ENCODE peak calls at places on chromosomes 11 and 22, in six cellular contexts. One of them, this sample, is unnamed.

GRCh38 chr11:124763156-124763947 is 1.3 kb upstream of the ESAM start:
- DNase-seq in HCT116: peak; percentile 61
- DNase-seq in endothelial cell: peak; percentile 93
- DNase-seq in H1: peak; percentile 95
- DNase-seq in cardiac fibroblast: peak; percentile 78
- DNase-seq in lower lobe of right lung: peak; percentile 93
- DNase-seq in this sample: peak; percentile 33

GRCh38 chr11:129855086-129855485 is 39.4 kb downstream of the TMEM45B start:
- DNase-seq in HCT116: no peak
- DNase-seq in endothelial cell: no peak
- DNase-seq in H1: no peak
- DNase-seq in cardiac fibroblast: no peak
- DNase-seq in lower lobe of right lung: no peak
- DNase-seq in this sample: no peak

GRCh38 chr11:62791501-62792192 is at the start of gene TMEM223:
- DNase-seq in HCT116: peak; percentile 47
- DNase-seq in endothelial cell: peak; percentile 83
- DNase-seq in H1: peak; percentile 92
- DNase-seq in cardiac fibroblast: peak; percentile 85
- DNase-seq in lower lobe of right lung: peak; percentile 93
- DNase-seq in this sample: peak; percentile 71

GRCh38 chr11:66967670-66968425 is 7.3 kb upstream of the C11orf86 start:
- DNase-seq in HCT116: no peak
- DNase-seq in endothelial cell: no peak
- DNase-seq in H1: no peak
- DNase-seq in cardiac fibroblast: peak; percentile 90
- DNase-seq in lower lobe of right lung: no peak
- DNase-seq in this sample: peak; percentile 73

GRCh38 chr22:44928711-44929347 is 81.0 kb downstream of the PHF21B start:
- DNase-seq in HCT116: no peak
- DNase-seq in endothelial cell: no peak
- DNase-seq in H1: no peak
- DNase-seq in cardiac fibroblast: no peak
- DNase-seq in lower lobe of right lung: peak; percentile 32
- DNase-seq in this sample: no peak

GRCh38 chr11:113581713-113582112 is 106.5 kb upstream of the DRD2 start:
- DNase-seq in HCT116: no peak
- DNase-seq in endothelial cell: no peak
- DNase-seq in H1: peak; percentile 10
- DNase-seq in cardiac fibroblast: no peak
- DNase-seq in lower lobe of right lung: no peak
- DNase-seq in this sample: no peak

GRCh38 chr11:64655901-64656601 is 65.0 kb downstream of the SLC22A12 start:
- DNase-seq in HCT116: no peak
- DNase-seq in endothelial cell: no peak
- DNase-seq in H1: no peak
- DNase-seq in cardiac fibroblast: peak; percentile 64
- DNase-seq in lower lobe of right lung: no peak
- DNase-seq in this sample: no peak

GRCh38 chr22:49721211-49721763 is 106.4 kb downstream of the BRD1 start:
- DNase-seq in HCT116: no peak
- DNase-seq in endothelial cell: no peak
- DNase-seq in H1: no peak
- DNase-seq in cardiac fibroblast: no peak
- DNase-seq in lower lobe of right lung: no peak
- DNase-seq in this sample: no peak

GRCh38 chr11:86151188-86152005 is 82.5 kb upstream of the PICALM start:
- DNase-seq in HCT116: no peak
- DNase-seq in endothelial cell: no peak
- DNase-seq in H1: no peak
- DNase-seq in cardiac fibroblast: peak; percentile 54
- DNase-seq in lower lobe of right lung: no peak
- DNase-seq in this sample: peak; percentile 23

GRCh38 chr22:23402275-23403151 is 177.6 kb downstream of the IGLL1 start:
- DNase-seq in HCT116: peak; percentile 66
- DNase-seq in endothelial cell: peak; percentile 82
- DNase-seq in H1: peak; percentile 82
- DNase-seq in cardiac fibroblast: peak; percentile 56
- DNase-seq in lower lobe of right lung: peak; percentile 79
- DNase-seq in this sample: peak; percentile 38

GRCh38 chr11:110763249-110764011 is 51.2 kb upstream of the ARHGAP20 start:
- DNase-seq in HCT116: no peak
- DNase-seq in endothelial cell: no peak
- DNase-seq in H1: no peak
- DNase-seq in cardiac fibroblast: peak; percentile 57
- DNase-seq in lower lobe of right lung: no peak
- DNase-seq in this sample: peak; percentile 19

GRCh38 chr11:22337571-22338464 is at the start of gene SLC17A6:
- DNase-seq in HCT116: no peak
- DNase-seq in endothelial cell: peak; percentile 67
- DNase-seq in H1: peak; percentile 77
- DNase-seq in cardiac fibroblast: peak; percentile 24
- DNase-seq in lower lobe of right lung: no peak
- DNase-seq in this sample: no peak

GRCh38 chr22:28629420-28630184 is 50.0 kb downstream of the TTC28 start:
- DNase-seq in HCT116: peak; percentile 19
- DNase-seq in endothelial cell: no peak
- DNase-seq in H1: no peak
- DNase-seq in cardiac fibroblast: peak; percentile 22
- DNase-seq in lower lobe of right lung: no peak
- DNase-seq in this sample: no peak

GRCh38 chr22:33337524-33337923 is 279.3 kb upstream of the SYN3 start:
- DNase-seq in HCT116: no peak
- DNase-seq in endothelial cell: no peak
- DNase-seq in H1: no peak
- DNase-seq in cardiac fibroblast: no peak
- DNase-seq in lower lobe of right lung: peak; percentile 50
- DNase-seq in this sample: no peak

GRCh38 chr11:73177380-73178091 is 35.4 kb upstream of the FCHSD2 start:
- DNase-seq in HCT116: no peak
- DNase-seq in endothelial cell: no peak
- DNase-seq in H1: no peak
- DNase-seq in cardiac fibroblast: peak; percentile 71
- DNase-seq in lower lobe of right lung: peak; percentile 53
- DNase-seq in this sample: no peak

GRCh38 chr11:88402784-88403183 is 65.2 kb upstream of the CTSC start:
- DNase-seq in HCT116: no peak
- DNase-seq in endothelial cell: no peak
- DNase-seq in H1: no peak
- DNase-seq in cardiac fibroblast: no peak
- DNase-seq in lower lobe of right lung: no peak
- DNase-seq in this sample: peak; percentile 29

GRCh38 chr11:63212742-63213141 is 30.7 kb downstream of the SLC22A25 start:
- DNase-seq in HCT116: peak; percentile 10
- DNase-seq in endothelial cell: peak; percentile 30
- DNase-seq in H1: no peak
- DNase-seq in cardiac fibroblast: peak; percentile 25
- DNase-seq in lower lobe of right lung: no peak
- DNase-seq in this sample: peak; percentile 22

GRCh38 chr11:64529559-64530520 is 61.2 kb upstream of the SLC22A12 start:
- DNase-seq in HCT116: no peak
- DNase-seq in endothelial cell: no peak
- DNase-seq in H1: no peak
- DNase-seq in cardiac fibroblast: no peak
- DNase-seq in lower lobe of right lung: peak; percentile 27
- DNase-seq in this sample: no peak

GRCh38 chr11:61683961-61684869 is 4.0 kb downstream of the DAGLA start:
- DNase-seq in HCT116: no peak
- DNase-seq in endothelial cell: no peak
- DNase-seq in H1: no peak
- DNase-seq in cardiac fibroblast: no peak
- DNase-seq in lower lobe of right lung: no peak
- DNase-seq in this sample: no peak

GRCh38 chr22:31082606-31083376 is 1.7 kb downstream of the SMTN start:
- DNase-seq in HCT116: peak; percentile 69
- DNase-seq in endothelial cell: peak; percentile 85
- DNase-seq in H1: peak; percentile 79
- DNase-seq in cardiac fibroblast: peak; percentile 79
- DNase-seq in lower lobe of right lung: no peak
- DNase-seq in this sample: peak; percentile 58

GRCh38 chr22:27314276-27314807 is 487.2 kb downstream of the MN1 start:
- DNase-seq in HCT116: no peak
- DNase-seq in endothelial cell: no peak
- DNase-seq in H1: no peak
- DNase-seq in cardiac fibroblast: no peak
- DNase-seq in lower lobe of right lung: no peak
- DNase-seq in this sample: no peak

GRCh38 chr11:73158356-73159051 is 16.4 kb upstream of the FCHSD2 start:
- DNase-seq in HCT116: no peak
- DNase-seq in endothelial cell: no peak
- DNase-seq in H1: no peak
- DNase-seq in cardiac fibroblast: peak; percentile 83
- DNase-seq in lower lobe of right lung: no peak
- DNase-seq in this sample: peak; percentile 61

GRCh38 chr11:73520358-73521061 is 77.4 kb downstream of the FAM168A start:
- DNase-seq in HCT116: no peak
- DNase-seq in endothelial cell: no peak
- DNase-seq in H1: no peak
- DNase-seq in cardiac fibroblast: no peak
- DNase-seq in lower lobe of right lung: no peak
- DNase-seq in this sample: no peak

GRCh38 chr22:37561209-37562048 is 1.1 kb downstream of the CDC42EP1 start:
- DNase-seq in HCT116: peak; percentile 73
- DNase-seq in endothelial cell: peak; percentile 93
- DNase-seq in H1: peak; percentile 99
- DNase-seq in cardiac fibroblast: peak; percentile 93
- DNase-seq in lower lobe of right lung: peak; percentile 92
- DNase-seq in this sample: peak; percentile 83

GRCh38 chr22:19631899-19632670 is 82.2 kb upstream of the SEPTIN5 start:
- DNase-seq in HCT116: peak; percentile 55
- DNase-seq in endothelial cell: peak; percentile 63
- DNase-seq in H1: peak; percentile 78
- DNase-seq in cardiac fibroblast: peak; percentile 58
- DNase-seq in lower lobe of right lung: no peak
- DNase-seq in this sample: peak; percentile 11

GRCh38 chr22:46201059-46201757 is 48.9 kb downstream of the CDPF1 start:
- DNase-seq in HCT116: peak; percentile 46
- DNase-seq in endothelial cell: peak; percentile 22
- DNase-seq in H1: peak; percentile 66
- DNase-seq in cardiac fibroblast: no peak
- DNase-seq in lower lobe of right lung: no peak
- DNase-seq in this sample: no peak

GRCh38 chr11:126669416-126669815 is 313.9 kb downstream of the ST3GAL4 start:
- DNase-seq in HCT116: no peak
- DNase-seq in endothelial cell: no peak
- DNase-seq in H1: no peak
- DNase-seq in cardiac fibroblast: no peak
- DNase-seq in lower lobe of right lung: no peak
- DNase-seq in this sample: no peak

GRCh38 chr22:41578114-41578513 is 11.5 kb downstream of the PMM1 start:
- DNase-seq in HCT116: no peak
- DNase-seq in endothelial cell: no peak
- DNase-seq in H1: no peak
- DNase-seq in cardiac fibroblast: no peak
- DNase-seq in lower lobe of right lung: no peak
- DNase-seq in this sample: no peak

GRCh38 chr11:78666675-78667129 is 92.0 kb upstream of the NARS2 start:
- DNase-seq in HCT116: no peak
- DNase-seq in endothelial cell: no peak
- DNase-seq in H1: no peak
- DNase-seq in cardiac fibroblast: peak; percentile 14
- DNase-seq in lower lobe of right lung: no peak
- DNase-seq in this sample: peak; percentile 58

GRCh38 chr11:122319011-122319410 is 203.0 kb upstream of the BLID start:
- DNase-seq in HCT116: no peak
- DNase-seq in endothelial cell: no peak
- DNase-seq in H1: no peak
- DNase-seq in cardiac fibroblast: peak; percentile 35
- DNase-seq in lower lobe of right lung: no peak
- DNase-seq in this sample: no peak

GRCh38 chr22:22878801-22879674 is 8.6 kb upstream of the IGLL5 start:
- DNase-seq in HCT116: no peak
- DNase-seq in endothelial cell: no peak
- DNase-seq in H1: no peak
- DNase-seq in cardiac fibroblast: no peak
- DNase-seq in lower lobe of right lung: no peak
- DNase-seq in this sample: no peak

GRCh38 chr11:119741369-119742262 is 12.6 kb upstream of the NECTIN1 start:
- DNase-seq in HCT116: no peak
- DNase-seq in endothelial cell: peak; percentile 78
- DNase-seq in H1: peak; percentile 95
- DNase-seq in cardiac fibroblast: peak; percentile 25
- DNase-seq in lower lobe of right lung: peak; percentile 74
- DNase-seq in this sample: no peak
- TF ChIP-seq CTCF in HCT116: peak; percentile 94
- TF ChIP-seq CTCF in endothelial cell: peak; percentile 89
- TF ChIP-seq CTCF in H1: peak; percentile 89
- TF ChIP-seq CTCF in cardiac fibroblast: peak; percentile 78
- TF ChIP-seq CTCF in lower lobe of right lung: peak; percentile 81
- TF ChIP-seq CTCF in this sample: peak; percentile 93

DNA sequence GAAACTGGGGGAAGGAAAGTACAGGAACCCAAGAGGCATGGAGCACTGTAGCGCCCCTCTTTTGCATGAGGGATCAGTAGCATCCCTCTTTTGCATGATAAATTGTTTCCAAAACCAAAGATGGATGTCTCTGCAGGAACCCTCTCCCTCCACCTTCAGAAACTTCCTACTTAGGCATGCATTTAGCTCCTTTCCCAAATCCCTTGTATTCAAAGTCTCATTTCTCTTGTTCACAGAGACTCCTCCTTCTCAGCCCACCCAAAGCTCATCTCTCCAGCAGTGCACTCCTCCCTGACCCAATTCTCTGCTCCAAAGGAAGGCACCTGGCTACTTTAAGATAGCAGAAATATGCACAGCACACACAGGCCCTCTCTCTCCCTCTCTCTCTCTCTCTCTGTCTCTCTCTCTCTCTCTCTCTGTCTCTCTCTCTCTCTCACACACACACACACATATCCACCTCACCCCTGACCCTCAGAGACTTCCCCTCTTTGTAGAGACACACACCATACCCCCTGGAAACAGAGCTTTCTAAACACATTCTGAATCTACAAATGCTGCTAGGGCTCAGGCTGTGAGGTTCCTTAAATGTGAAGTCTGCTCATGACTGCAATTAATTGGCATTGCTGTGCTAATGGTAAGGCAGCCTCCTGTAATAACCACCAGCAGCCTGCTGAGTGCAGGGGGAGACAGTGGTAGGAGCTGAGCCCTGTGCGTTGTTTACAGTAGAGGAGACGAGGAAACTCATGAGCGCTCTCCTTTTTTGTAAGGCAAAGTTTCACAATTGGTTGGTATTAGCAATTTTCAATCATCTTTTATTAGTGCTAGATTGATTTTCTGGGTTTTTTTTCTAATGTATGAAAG is 519.6 kb downstream of the NTM start:
- DNase-seq in HCT116: no peak
- DNase-seq in endothelial cell: no peak
- DNase-seq in H1: no peak
- DNase-seq in cardiac fibroblast: peak; percentile 25
- DNase-seq in lower lobe of right lung: no peak
- DNase-seq in this sample: no peak
- TF ChIP-seq CTCF in HCT116: no peak
- TF ChIP-seq CTCF in endothelial cell: no peak
- TF ChIP-seq CTCF in H1: peak; percentile 31
- TF ChIP-seq CTCF in cardiac fibroblast: no peak
- TF ChIP-seq CTCF in lower lobe of right lung: no peak
- TF ChIP-seq CTCF in this sample: no peak

GRCh38 chr11:44351898-44352498 is 42.1 kb upstream of the ALX4 start:
- DNase-seq in HCT116: peak; percentile 13
- DNase-seq in endothelial cell: no peak
- DNase-seq in H1: no peak
- DNase-seq in cardiac fibroblast: peak; percentile 4
- DNase-seq in lower lobe of right lung: no peak
- DNase-seq in this sample: no peak
- TF ChIP-seq CTCF in HCT116: peak; percentile 68
- TF ChIP-seq CTCF in endothelial cell: peak; percentile 21
- TF ChIP-seq CTCF in H1: peak; percentile 7
- TF ChIP-seq CTCF in cardiac fibroblast: no peak
- TF ChIP-seq CTCF in lower lobe of right lung: no peak
- TF ChIP-seq CTCF in this sample: peak; percentile 28

GRCh38 chr11:9120659-9121350 is 29.4 kb upstream of the SCUBE2 start:
- DNase-seq in HCT116: peak; percentile 15
- DNase-seq in endothelial cell: peak; percentile 63
- DNase-seq in H1: peak; percentile 78
- DNase-seq in cardiac fibroblast: no peak
- DNase-seq in lower lobe of right lung: no peak
- DNase-seq in this sample: no peak
- TF ChIP-seq CTCF in HCT116: peak; percentile 82
- TF ChIP-seq CTCF in endothelial cell: peak; percentile 35
- TF ChIP-seq CTCF in H1: peak; percentile 84
- TF ChIP-seq CTCF in cardiac fibroblast: peak; percentile 21
- TF ChIP-seq CTCF in lower lobe of right lung: peak; percentile 6
- TF ChIP-seq CTCF in this sample: peak; percentile 30

This sample was measured in HFFc6.